ENCODE peak calls at places on chromosomes 2 and 18, in five cellular contexts. M is activated CD8-positive, alpha-beta T cell treated with anti-CD3 and anti-CD28 coated beads for 36 hours; T is hepatocyte; O is AG09319; C is colonic mucosa. S is an unnamed sample.

GRCh38 chr2:149027602-149028250 is 10.8 kb upstream of the LYPD6B start:
- DNase-seq in M (no peak), T (no peak), O (no peak), C (no peak), S (no peak)

GRCh38 chr18:76482971-76483691 is 11.9 kb downstream of the ZNF516 start:
- DNase-seq in M (no peak), T (peak), O (no peak), C (no peak), S (no peak)

GRCh38 chr2:219060821-219061791 is at the start of gene IHH:
- DNase-seq in M (peak), T (peak), O (no peak), C (peak), S (no peak)

GRCh38 chr2:234960091-234961088 is 8.6 kb downstream of the SH3BP4 start:
- DNase-seq in M (no peak), T (no peak), O (peak), C (peak), S (no peak)

GRCh38 chr18:77013777-77014525 is 118.6 kb downstream of the MBP start:
- DNase-seq in M (no peak), T (no peak), O (no peak), C (no peak), S (no peak)

GRCh38 chr18:65906621-65907034 is 155.8 kb downstream of the CDH7 start:
- DNase-seq in M (no peak), T (peak), O (no peak), C (peak), S (no peak)

GRCh38 chr2:162149940-162150339 is 2.1 kb downstream of the GCG start:
- DNase-seq in M (no peak), T (no peak), O (no peak), C (no peak), S (no peak)

GRCh38 chr2:109351164-109351756 is 222.3 kb downstream of the SH3RF3 start:
- DNase-seq in M (peak), T (no peak), O (peak), C (no peak), S (no peak)

GRCh38 chr2:11738589-11739436 is 7.6 kb upstream of the LPIN1 start:
- DNase-seq in M (peak), T (peak), O (peak), C (peak), S (no peak)

GRCh38 chr2:216362730-216363129 is 9.6 kb downstream of the MARCHF4 start:
- DNase-seq in M (no peak), T (peak), O (no peak), C (no peak), S (no peak)

GRCh38 chr2:106053116-106053515 is 141.0 kb downstream of the UXS1 start:
- DNase-seq in M (peak), T (no peak), O (no peak), C (no peak), S (no peak)

GRCh38 chr2:134727385-134727784 is 8.6 kb upstream of the TMEM163 start:
- DNase-seq in M (no peak), T (peak), O (no peak), C (no peak), S (no peak)

GRCh38 chr2:79782540-79782939 is 269.7 kb downstream of the CTNNA2 start:
- DNase-seq in M (no peak), T (no peak), O (no peak), C (no peak), S (no peak)

GRCh38 chr2:205808493-205809121 is 126.3 kb downstream of the NRP2 start:
- DNase-seq in M (no peak), T (no peak), O (no peak), C (no peak), S (no peak)

GRCh38 chr2:207770602-207771404 is 1.1 kb upstream of the FZD5 start:
- DNase-seq in M (peak), T (no peak), O (no peak), C (no peak), S (peak)

GRCh38 chr2:153595939-153596338 is 117.4 kb upstream of the RPRM start:
- DNase-seq in M (no peak), T (no peak), O (no peak), C (no peak), S (no peak)

GRCh38 chr2:179528576-179529069 is 264.0 kb upstream of the SESTD1 start:
- DNase-seq in M (no peak), T (no peak), O (no peak), C (no peak), S (no peak)

GRCh38 chr2:36525245-36525644 is 72.7 kb downstream of the FEZ2 start:
- DNase-seq in M (no peak), T (no peak), O (no peak), C (no peak), S (no peak)

GRCh38 chr2:128727914-128728313 is 409.2 kb upstream of the HS6ST1 start:
- DNase-seq in M (no peak), T (no peak), O (peak), C (no peak), S (no peak)

GRCh38 chr2:206084870-206085741 is 868 bp downstream of the INO80D start:
- DNase-seq in M (peak), T (peak), O (no peak), C (peak), S (peak)

GRCh38 chr2:317501-318424 is 29.9 kb upstream of the ALKAL2 start:
- DNase-seq in M (peak), T (no peak), O (no peak), C (no peak), S (peak)

GRCh38 chr2:27369471-27370025 is 590 bp downstream of the EIF2B4 start:
- DNase-seq in M (no peak), T (no peak), O (no peak), C (peak), S (no peak)

GRCh38 chr2:191401287-191401686 is 156.1 kb downstream of the MYO1B start:
- DNase-seq in M (no peak), T (no peak), O (peak), C (no peak), S (no peak)

GRCh38 chr2:204110250-204111183 is 174.0 kb downstream of the ICOS start:
- DNase-seq in M (peak), T (no peak), O (no peak), C (no peak), S (peak)

GRCh38 chr2:50963734-50964133 is 68.2 kb downstream of the NRXN1 start:
- DNase-seq in M (no peak), T (no peak), O (no peak), C (no peak), S (no peak)

GRCh38 chr2:135701442-135701841 is 40.2 kb upstream of the UBXN4 start:
- DNase-seq in M (no peak), T (no peak), O (peak), C (no peak), S (no peak)

GRCh38 chr2:231795525-231796327 is 9.5 kb downstream of the COPS7B start:
- DNase-seq in M (no peak), T (peak), O (peak), C (peak), S (no peak)

GRCh38 chr2:201793631-201794030 is 12.7 kb upstream of the CDK15 start:
- DNase-seq in M (no peak), T (no peak), O (no peak), C (no peak), S (no peak)

GRCh38 chr2:148375214-148375613 is 269.3 kb upstream of the EPC2 start:
- DNase-seq in M (no peak), T (no peak), O (no peak), C (no peak), S (no peak)

GRCh38 chr18:49690307-49690706 is 123.0 kb downstream of the ACAA2 start:
- DNase-seq in M (no peak), T (no peak), O (peak), C (no peak), S (no peak)

GRCh38 chr18:5142131-5142530 is 54.9 kb downstream of the AKAIN1 start:
- DNase-seq in M (no peak), T (no peak), O (no peak), C (no peak), S (no peak)

GRCh38 chr2:39068757-39069515 is 51.9 kb downstream of the SOS1 start:
- DNase-seq in M (peak), T (no peak), O (no peak), C (no peak), S (no peak)

GRCh38 chr2:228841475-228841874 is 429.6 kb downstream of the PID1 start:
- DNase-seq in M (no peak), T (no peak), O (no peak), C (no peak), S (no peak)

GRCh38 chr2:38448692-38449405 is 71.8 kb upstream of the ATL2 start:
- DNase-seq in M (no peak), T (no peak), O (no peak), C (no peak), S (no peak)

GRCh38 chr2:21535826-21536225 is 412.1 kb downstream of the TDRD15 start:
- DNase-seq in M (no peak), T (no peak), O (no peak), C (no peak), S (no peak)

GRCh38 chr2:224579411-224579810 is 5.8 kb downstream of the CUL3 start:
- DNase-seq in M (no peak), T (no peak), O (no peak), C (no peak), S (no peak)

GRCh38 chr18:54220406-54220805 is 4.1 kb downstream of the MBD2 start:
- DNase-seq in M (no peak), T (no peak), O (no peak), C (no peak), S (no peak)

GRCh38 chr2:238433300-238433915 is 6.7 kb downstream of the ASB1 start:
- DNase-seq in M (no peak), T (no peak), O (no peak), C (no peak), S (no peak)
- TF ChIP-seq CTCF in M (no peak), T (no peak), O (no peak), C (no peak), S (no peak)

GRCh38 chr2:25160376-25160775 is 8.0 kb downstream of the POMC start:
- DNase-seq in M (no peak), T (no peak), O (no peak), C (no peak), S (no peak)

GRCh38 chr2:25155401-25155800 is 13.0 kb downstream of the POMC start:
- DNase-seq in M (no peak), T (no peak), O (no peak), C (no peak), S (no peak)

GRCh38 chr2:25158096-25158852 is 10.1 kb downstream of the POMC start:
- DNase-seq in M (no peak), T (no peak), O (no peak), C (no peak), S (no peak)

GRCh38 chr2:25161055-25161781 is 7.2 kb downstream of the POMC start:
- DNase-seq in M (peak), T (no peak), O (no peak), C (peak), S (peak)

GRCh38 chr2:25159947-25160346 is 8.4 kb downstream of the POMC start:
- DNase-seq in M (peak), T (peak), O (no peak), C (no peak), S (no peak)
- TF ChIP-seq CTCF in M (no peak), T (no peak), O (no peak), C (no peak), S (no peak)

GRCh38 chr18:79217979-79218604 is 148.9 kb downstream of the ATP9B start:
- DNase-seq in M (no peak), T (no peak), O (no peak), C (no peak), S (no peak)
- TF ChIP-seq CTCF in M (no peak), T (no peak), O (no peak), C (no peak), S (no peak)

DNA sequence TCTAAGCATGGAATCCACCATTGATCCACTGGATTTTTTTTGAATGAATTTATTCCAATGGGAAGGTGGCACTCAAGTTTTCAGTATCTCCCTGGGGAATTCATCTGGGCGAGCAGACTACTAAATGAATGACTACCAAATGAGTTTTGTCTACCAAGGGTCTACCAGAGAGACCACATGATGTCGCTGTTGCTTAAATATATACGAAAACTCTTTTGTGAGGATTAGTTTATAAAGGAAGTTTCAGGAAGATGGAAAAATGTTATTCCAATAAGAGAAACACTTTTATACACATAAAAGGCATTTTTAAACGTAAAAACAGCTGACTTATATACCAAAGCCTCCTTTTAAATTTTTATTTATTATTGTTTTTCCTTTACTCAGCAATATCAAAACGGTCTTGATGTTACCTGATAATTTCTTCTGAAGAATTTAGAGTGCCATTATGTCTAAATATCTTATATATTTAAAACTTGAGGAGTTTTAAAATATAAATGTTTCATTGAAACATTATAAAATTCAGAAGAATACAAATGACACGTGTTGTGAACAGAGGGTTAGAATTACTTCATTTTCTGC is 139.7 kb downstream of the HRH4 start:
- DNase-seq in M (peak), T (peak), O (peak), C (peak), S (peak)
- TF ChIP-seq CTCF in M (peak), T (peak), O (peak), C (peak), S (peak)

GRCh38 chr18:21509062-21509461 is 91.4 kb downstream of the ESCO1 start:
- DNase-seq in M (no peak), T (no peak), O (no peak), C (no peak), S (no peak)
- TF ChIP-seq CTCF in M (no peak), T (no peak), O (no peak), C (no peak), S (no peak)

DNA sequence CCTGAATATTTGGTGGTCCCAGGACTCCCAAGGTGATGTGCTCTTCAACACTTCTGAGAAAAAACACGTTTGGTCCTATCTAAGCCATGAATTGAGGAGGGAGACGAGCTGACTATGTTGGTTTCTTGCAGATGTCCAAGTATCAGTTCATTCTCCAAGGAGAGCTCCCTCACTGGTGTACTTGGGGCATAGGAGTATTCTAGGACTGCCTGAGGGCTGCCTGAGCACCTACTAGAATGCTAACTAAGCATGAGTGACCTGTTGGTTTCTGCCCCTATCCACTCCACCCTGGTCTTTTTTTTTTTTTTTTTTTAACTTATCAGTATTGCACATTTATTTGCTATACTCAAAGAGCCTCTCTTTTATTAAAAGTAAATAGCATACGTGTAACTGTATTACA is 200.5 kb upstream of the FANCL start:
- DNase-seq in M (no peak), T (no peak), O (no peak), C (no peak), S (no peak)
- TF ChIP-seq CTCF in M (no peak), T (no peak), O (no peak), C (no peak), S (no peak)